ENCODE peak calls at places on chromosomes 5 and 9, in nine cellular contexts. C is heart left ventricle, D is gastrocnemius medialis, F is IMR-90, H is HepG2, N is K562, J is HCT116, K is A549, P is right lobe of liver. A is an unnamed sample.
A peak's percentile ranks its signal among the peaks of the same experiment; 100 is the strongest.

GRCh38 chr5:42807722-42808447 is 3.8 kb downstream of the SELENOP start:
- ATAC-seq in D (no peak), K (peak; percentile 30), J (no peak), C (peak; percentile 48), H (peak; percentile 73), P (peak; percentile 56), N (peak; percentile 71), F (peak; percentile 17), A (no peak)

GRCh38 chr5:40634154-40634553 is 45.6 kb upstream of the PTGER4 start:
- ATAC-seq in H (no peak), J (no peak), F (no peak), C (no peak), N (no peak), K (no peak), D (no peak), P (no peak), A (no peak)

GRCh38 chr5:2656186-2656585 is 95.3 kb downstream of the IRX2 start:
- ATAC-seq in D (no peak), J (no peak), K (no peak), H (no peak), N (no peak), F (no peak), P (no peak), C (peak; percentile 86), A (no peak)

GRCh38 chr9:111148390-111148993 is 110.2 kb upstream of the LPAR1 start:
- ATAC-seq in N (no peak), D (no peak), K (no peak), J (no peak), H (no peak), C (no peak), F (peak; percentile 73), P (peak; percentile 36), A (no peak)

GRCh38 chr9:135388530-135388929 is 91.1 kb upstream of the PPP1R26 start:
- ATAC-seq in N (no peak), H (no peak), J (peak; percentile 44), K (no peak), F (no peak), C (no peak), D (no peak), P (no peak), A (no peak)

GRCh38 chr9:92429866-92430265 is 5.6 kb upstream of the OMD start:
- ATAC-seq in K (no peak), H (no peak), N (no peak), F (no peak), D (no peak), P (no peak), C (no peak), J (no peak), A (no peak)

GRCh38 chr5:127757576-127757975 is 54.4 kb downstream of the CCDC192 start:
- ATAC-seq in F (no peak), K (peak; percentile 92), N (peak; percentile 74), D (peak; percentile 93), J (peak; percentile 84), P (peak; percentile 74), C (peak; percentile 88), H (peak; percentile 60), A (peak; percentile 60)

GRCh38 chr9:74282526-74283253 is 214.4 kb upstream of the RORB start:
- ATAC-seq in D (no peak), N (no peak), C (no peak), F (no peak), K (no peak), H (no peak), P (no peak), J (no peak), A (no peak)

GRCh38 chr5:113806823-113807222 is 293.3 kb downstream of the YTHDC2 start:
- ATAC-seq in N (no peak), F (peak; percentile 35), D (no peak), K (no peak), C (peak; percentile 79), J (no peak), P (no peak), H (no peak), A (peak; percentile 77)

GRCh38 chr5:99068944-99069650 is 140.3 kb upstream of the CHD1 start:
- ATAC-seq in K (no peak), H (no peak), N (peak; percentile 54), C (no peak), F (no peak), J (no peak), D (no peak), P (no peak), A (no peak)

GRCh38 chr9:93225417-93225816 is 41.5 kb downstream of the WNK2 start:
- ATAC-seq in P (no peak), D (no peak), F (no peak), J (no peak), H (no peak), N (no peak), K (no peak), C (no peak), A (no peak)

GRCh38 chr5:157890825-157891587 is 32.1 kb upstream of the CLINT1 start:
- ATAC-seq in H (no peak), J (no peak), D (no peak), C (no peak), F (no peak), K (no peak), P (no peak), N (peak; percentile 83), A (no peak)

GRCh38 chr5:141941307-141941706 is 16.7 kb downstream of the PCDH12 start:
- ATAC-seq in P (no peak), D (peak; percentile 44), N (no peak), H (no peak), C (peak; percentile 44), F (peak; percentile 36), J (peak; percentile 68), K (peak; percentile 7), A (peak; percentile 43)

GRCh38 chr5:40033411-40033810 is 608.6 kb upstream of the DAB2 start:
- ATAC-seq in H (no peak), D (no peak), N (no peak), K (no peak), F (no peak), J (no peak), P (no peak), C (no peak), A (peak; percentile 28)

GRCh38 chr9:15403155-15403554 is 19.5 kb upstream of the SNAPC3 start:
- ATAC-seq in N (peak; percentile 86), H (peak; percentile 89), J (peak; percentile 100), K (peak; percentile 68), P (peak; percentile 36), F (no peak), C (no peak), D (no peak), A (no peak)

GRCh38 chr5:135645336-135645735 is 66.5 kb upstream of the CXCL14 start:
- ATAC-seq in D (peak; percentile 44), K (no peak), F (no peak), J (no peak), C (no peak), N (no peak), P (no peak), H (no peak), A (no peak)

GRCh38 chr5:176436641-176437040 is 11.5 kb upstream of the FAF2 start:
- ATAC-seq in K (no peak), N (peak; percentile 24), H (peak; percentile 14), P (no peak), J (no peak), F (peak; percentile 89), C (peak; percentile 67), D (no peak), A (no peak)

GRCh38 chr9:137494104-137494544 is 35.0 kb upstream of the NSMF start:
- ATAC-seq in D (no peak), N (peak; percentile 59), K (no peak), J (no peak), H (no peak), P (peak; percentile 64), C (peak; percentile 62), F (no peak), A (peak; percentile 64)
- TF ChIP-seq POLR2A in D (no peak), N (peak; percentile 33), K (no peak), J (no peak), H (no peak), P (no peak), C (no peak), F (no peak), A (no peak)

GRCh38 chr9:124354364-124355031 is 60.7 kb downstream of the PSMB7 start:
- ATAC-seq in C (no peak), N (no peak), K (no peak), F (peak; percentile 2), J (no peak), H (no peak), D (no peak), P (no peak), A (no peak)
- TF ChIP-seq POLR2A in C (no peak), N (no peak), K (no peak), F (no peak), J (no peak), H (no peak), D (no peak), P (no peak), A (no peak)

GRCh38 chr9:129177791-129178578 is at the start of gene IER5L:
- ATAC-seq in H (peak; percentile 77), F (peak; percentile 70), P (peak; percentile 77), J (peak; percentile 71), N (peak; percentile 91), C (peak; percentile 85), K (peak; percentile 49), D (peak; percentile 79), A (peak; percentile 88)
- TF ChIP-seq POLR2A in H (peak; percentile 98), F (peak; percentile 100), P (peak; percentile 98), J (peak; percentile 99), N (peak; percentile 88), C (peak; percentile 99), K (peak; percentile 99), D (peak; percentile 97), A (peak; percentile 98)

DNA sequence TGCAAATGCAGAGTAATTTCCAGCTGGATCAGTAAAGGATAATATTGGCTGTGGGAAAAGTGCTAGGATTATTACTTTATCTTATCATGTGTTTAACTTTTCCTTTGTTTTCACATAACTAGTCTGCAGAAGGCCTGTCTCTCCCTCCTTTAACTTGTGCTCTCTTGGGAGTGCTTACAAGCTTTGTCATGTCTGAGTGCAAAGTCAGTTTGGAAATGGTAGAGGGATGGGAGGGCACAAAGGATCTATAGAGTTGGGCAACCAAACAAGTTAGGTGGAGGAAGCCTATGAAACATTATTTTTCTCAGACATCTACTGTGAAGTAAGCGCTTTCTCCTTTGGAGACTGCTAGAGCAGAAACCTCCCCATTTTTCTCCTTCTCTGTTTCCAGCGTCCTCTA is 308.8 kb downstream of the ARHGAP26 start:
- ATAC-seq in J (no peak), N (no peak), K (no peak), P (no peak), H (no peak), D (no peak), F (no peak), C (no peak), A (no peak)
- TF ChIP-seq POLR2A in J (no peak), N (no peak), K (no peak), P (no peak), H (no peak), D (no peak), F (no peak), C (no peak), A (no peak)

GRCh38 chr5:132420706-132421272 is 51.3 kb downstream of the SLC22A5 start:
- ATAC-seq in F (no peak), N (no peak), C (peak; percentile 35), H (no peak), P (no peak), J (no peak), K (no peak), D (no peak), A (no peak)
- TF ChIP-seq POLR2A in F (no peak), N (no peak), C (no peak), H (no peak), P (no peak), J (no peak), K (no peak), D (no peak), A (no peak)